ENCODE peak calls at places on chromosomes 2 and 18, in four cellular contexts. N is esophagus squamous epithelium, W is upper lobe of right lung, J is gastrocnemius medialis. H is an unnamed sample. For H3K27me3, the result is how much of the 10 kb centered on the place peaks cover.

GRCh38 chr18:10417679-10418078 is 36.8 kb upstream of the APCDD1 start:
- DNase-seq in J (no peak), W (no peak), N (no peak), H (no peak)

GRCh38 chr2:192190474-192190873 is 4.3 kb downstream of the TMEFF2 start:
- DNase-seq in J (no peak), N (no peak), W (no peak), H (no peak)

GRCh38 chr2:236820763-236821344 is 251.2 kb downstream of the ACKR3 start:
- DNase-seq in W (no peak), J (peak), N (no peak), H (no peak)

GRCh38 chr2:46335404-46335965 is 38.3 kb downstream of the EPAS1 start:
- DNase-seq in N (no peak), W (peak), J (no peak), H (no peak)

GRCh38 chr18:49500136-49500921 is 13.3 kb upstream of the C18orf32 start:
- DNase-seq in J (no peak), W (no peak), N (no peak), H (no peak)

GRCh38 chr2:72236445-72237067 is 88.9 kb upstream of the CYP26B1 start:
- DNase-seq in J (no peak), N (no peak), W (no peak), H (no peak)

GRCh38 chr2:172293952-172294351 is 133.4 kb upstream of the ITGA6 start:
- DNase-seq in J (no peak), N (no peak), W (no peak), H (no peak)

GRCh38 chr2:53173126-53173525 is 594.5 kb upstream of the CHAC2 start:
- DNase-seq in W (no peak), N (no peak), J (no peak), H (no peak)

GRCh38 chr2:237863102-237863511 is 3.7 kb downstream of the RAMP1 start:
- DNase-seq in N (no peak), W (no peak), J (no peak), H (no peak)

GRCh38 chr2:67400560-67401464 is 3.7 kb downstream of the ETAA1 start:
- DNase-seq in W (no peak), N (no peak), J (no peak), H (no peak)

GRCh38 chr18:74444104-74444503 is 13.0 kb downstream of the DIPK1C start:
- DNase-seq in W (no peak), N (no peak), J (no peak), H (no peak)

GRCh38 chr2:232522014-232522854 is 2.0 kb downstream of the PRSS56 start:
- DNase-seq in J (no peak), N (no peak), W (peak), H (peak)

GRCh38 chr2:190319557-190320498 is at the start of gene HIBCH:
- DNase-seq in W (peak), N (peak), J (peak), H (peak)

GRCh38 chr2:109209412-109209811 is 80.4 kb downstream of the SH3RF3 start:
- DNase-seq in N (no peak), W (no peak), J (no peak), H (peak)

GRCh38 chr18:499351-500229 is 911 bp downstream of the COLEC12 start:
- DNase-seq in J (no peak), N (no peak), W (peak), H (no peak)

GRCh38 chr18:62224229-62224628 is 37.2 kb downstream of the RELCH start:
- DNase-seq in W (no peak), J (no peak), N (no peak), H (no peak)

GRCh38 chr2:233288663-233289062 is 19.0 kb upstream of the SAG start:
- DNase-seq in J (no peak), N (no peak), W (no peak), H (no peak)

GRCh38 chr18:61569176-61569892 is 236.1 kb downstream of the CDH20 start:
- DNase-seq in N (no peak), W (no peak), J (peak), H (no peak)

GRCh38 chr2:17821535-17822451 is 5.5 kb downstream of the MSGN1 start:
- DNase-seq in W (no peak), N (no peak), J (no peak), H (no peak)

GRCh38 chr2:130370490-130370889 is 14.6 kb downstream of the PTPN18 start:
- DNase-seq in W (no peak), N (no peak), J (no peak), H (peak)

GRCh38 chr2:31828891-31829290 is 181.9 kb downstream of the MEMO1 start:
- DNase-seq in N (no peak), J (no peak), W (no peak), H (no peak)

GRCh38 chr2:151028691-151029176 is 232.9 kb downstream of the RBM43 start:
- DNase-seq in N (no peak), J (no peak), W (no peak), H (no peak)

GRCh38 chr2:226794077-226794670 is 5.4 kb downstream of the IRS1 start:
- DNase-seq in W (no peak), N (no peak), J (no peak), H (no peak)

GRCh38 chr2:130768191-130768855 is 13.0 kb downstream of the AMER3 start:
- DNase-seq in N (no peak), W (no peak), J (no peak), H (no peak)

GRCh38 chr2:241201445-241202267 is 13.2 kb downstream of the ANO7 start:
- DNase-seq in N (no peak), J (no peak), W (no peak), H (no peak)

GRCh38 chr18:37289423-37289822 is 276.2 kb downstream of the CELF4 start:
- DNase-seq in N (no peak), W (no peak), J (no peak), H (no peak)

GRCh38 chr18:4017479-4017878 is 437.6 kb downstream of the DLGAP1 start:
- DNase-seq in J (no peak), W (no peak), N (no peak), H (no peak)

GRCh38 chr18:45733535-45733934 is 9.6 kb downstream of the SLC14A1 start:
- DNase-seq in J (no peak), W (no peak), N (no peak), H (no peak)
- TF ChIP-seq CTCF in J (no peak), W (no peak), N (no peak), H (no peak)

GRCh38 chr18:26780520-26781325 is 84.8 kb downstream of the AQP4 start:
- DNase-seq in J (no peak), W (no peak), N (no peak), H (no peak)
- H3K27ac ChIP-seq in J (no peak), W (no peak), N (no peak), H (no peak)

GRCh38 chr2:64599469-64599868 is 54.2 kb downstream of the SERTAD2 start:
- DNase-seq in N (no peak), W (no peak), J (no peak), H (no peak)

GRCh38 chr2:64604155-64604554 is 49.6 kb downstream of the SERTAD2 start:
- DNase-seq in W (no peak), J (no peak), N (no peak), H (no peak)

GRCh38 chr2:64602436-64602835 is 51.3 kb downstream of the SERTAD2 start:
- DNase-seq in N (no peak), J (no peak), W (no peak), H (no peak)

GRCh38 chr2:64601027-64601767 is 52.5 kb downstream of the SERTAD2 start:
- DNase-seq in J (no peak), W (no peak), N (no peak), H (no peak)

GRCh38 chr2:64601785-64602391 is 51.8 kb downstream of the SERTAD2 start:
- DNase-seq in W (no peak), J (no peak), N (no peak), H (no peak)
- H3K27me3 ChIP-seq in W (under half), J (under half), N (under half), H (under half)

GRCh38 chr2:135162377-135162776 is 110.3 kb downstream of the RAB3GAP1 start:
- DNase-seq in J (no peak), W (no peak), N (no peak), H (no peak)
- TF ChIP-seq CTCF in J (no peak), W (no peak), N (no peak), H (no peak)

DNA sequence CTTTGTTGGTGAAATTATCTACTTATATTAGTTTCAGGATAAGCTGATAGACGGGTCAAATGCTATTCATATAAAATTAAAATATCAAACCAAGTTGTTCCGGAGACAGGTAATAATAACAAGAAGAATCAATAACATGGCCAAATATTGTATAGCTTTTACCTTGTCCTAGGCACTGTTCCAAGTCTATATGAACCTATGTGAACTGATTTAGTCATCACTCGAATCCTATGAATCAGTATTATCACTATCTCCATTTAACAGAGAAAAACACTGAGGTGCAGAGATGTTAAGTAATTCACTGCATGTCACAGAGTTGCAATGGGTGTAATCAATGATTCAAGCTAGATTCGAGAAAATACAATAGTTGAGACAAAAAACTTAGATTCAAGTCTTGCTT is 40.0 kb upstream of the TRIB2 start:
- DNase-seq in J (no peak), N (no peak), W (no peak), H (no peak)
- H3K27ac ChIP-seq in J (no peak), N (no peak), W (no peak), H (no peak)

GRCh38 chr2:202821538-202822160 is 49.9 kb downstream of the ICA1L start:
- DNase-seq in N (no peak), W (no peak), J (no peak), H (no peak)
- H3K27me3 ChIP-seq in N (under half), W (under half), J (under half), H (under half)

GRCh38 chr2:111663471-111663951 is 220.5 kb downstream of the ANAPC1 start:
- DNase-seq in J (no peak), N (no peak), W (no peak), H (no peak)
- TF ChIP-seq CTCF in J (no peak), N (no peak), W (no peak), H (no peak)

GRCh38 chr2:225025917-225026571 is 16.2 kb downstream of the DOCK10 start:
- DNase-seq in J (no peak), W (peak), N (no peak), H (no peak)

GRCh38 chr2:225030893-225031292 is 11.4 kb downstream of the DOCK10 start:
- DNase-seq in J (no peak), W (no peak), N (no peak), H (no peak)

GRCh38 chr2:225030089-225030653 is 12.1 kb downstream of the DOCK10 start:
- DNase-seq in N (no peak), J (no peak), W (no peak), H (no peak)

GRCh38 chr2:225028572-225028971 is 13.7 kb downstream of the DOCK10 start:
- DNase-seq in J (no peak), N (no peak), W (no peak), H (no peak)

DNA sequence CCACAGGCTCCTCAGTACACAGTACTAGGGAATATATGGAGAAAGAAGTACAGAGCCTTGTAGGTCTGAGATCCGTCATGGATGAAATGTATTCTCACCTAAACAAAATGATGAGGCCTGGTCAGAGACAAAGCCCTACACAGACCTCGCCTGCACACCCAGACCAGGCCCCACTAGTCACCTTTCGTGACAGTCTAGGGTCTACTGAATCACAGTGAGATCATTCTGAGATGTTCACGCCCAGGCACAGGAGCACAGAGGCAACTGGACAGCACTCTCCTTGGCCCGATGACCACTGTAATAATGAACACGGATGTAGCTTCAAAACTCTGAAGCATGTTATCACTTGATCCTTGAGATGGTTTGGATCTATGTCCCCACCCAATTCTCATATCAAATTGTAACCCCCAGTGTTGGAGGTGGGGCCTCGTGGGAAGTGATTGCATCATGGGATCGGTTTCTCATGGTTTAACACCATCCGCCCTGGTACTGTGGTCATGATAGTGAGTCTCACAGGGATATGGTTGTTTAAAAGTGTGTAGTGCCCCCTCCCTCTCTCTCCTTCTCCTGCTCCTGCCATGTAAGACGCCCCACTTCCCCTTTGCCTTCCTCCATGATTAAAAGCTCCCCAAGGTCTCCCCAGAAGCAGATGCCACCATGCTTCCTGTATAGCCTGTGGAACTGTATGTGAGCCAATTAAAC is 15.1 kb downstream of the DOCK10 start:
- DNase-seq in J (no peak), N (no peak), W (no peak), H (no peak)
- H3K27ac ChIP-seq in J (no peak), N (no peak), W (no peak), H (no peak)